ENCODE peak calls at places on chromosome 11, in five cellular contexts. D is A549; P is CD4-positive, alpha-beta memory T cell; Y is AG09319; U is H7. S is an unnamed sample.
A peak's percentile ranks its signal among the peaks of the same experiment; 100 is the strongest.

GRCh38 chr11:117597083-117597482 is 199.9 kb downstream of the DSCAML1 start:
- DNase-seq in U (peak; percentile 80), P (peak; percentile 15), Y (no peak), D (peak; percentile 38), S (peak; percentile 76)

GRCh38 chr11:77129841-77130756 is 2.1 kb downstream of the MYO7A start:
- DNase-seq in Y (no peak), D (no peak), P (no peak), U (no peak), S (no peak)

GRCh38 chr11:37988031-37988430 is 1390.0 kb upstream of the RAG2 start:
- DNase-seq in Y (peak; percentile 63), D (no peak), P (no peak), U (no peak), S (no peak)

GRCh38 chr11:99766816-99767215 is 746.1 kb downstream of the CNTN5 start:
- DNase-seq in D (no peak), Y (no peak), P (no peak), U (no peak), S (peak; percentile 7)

GRCh38 chr11:73317373-73317772 is 9.3 kb downstream of the ARHGEF17 start:
- DNase-seq in D (no peak), P (no peak), Y (no peak), U (no peak), S (no peak)

GRCh38 chr11:116062526-116063171 is 558.4 kb upstream of the CADM1 start:
- DNase-seq in D (no peak), P (no peak), U (no peak), Y (no peak), S (no peak)

GRCh38 chr11:88475991-88476418 is 138.5 kb upstream of the CTSC start:
- DNase-seq in U (no peak), D (no peak), P (no peak), Y (no peak), S (no peak)

GRCh38 chr11:125190549-125190948 is 26.0 kb downstream of the PKNOX2 start:
- DNase-seq in P (no peak), U (peak; percentile 56), D (no peak), Y (no peak), S (no peak)

GRCh38 chr11:68373810-68374501 is 61.6 kb downstream of the LRP5 start:
- DNase-seq in U (no peak), P (no peak), Y (no peak), D (no peak), S (no peak)

GRCh38 chr11:66810576-66811185 is 32.6 kb upstream of the RCE1 start:
- DNase-seq in P (no peak), Y (no peak), D (no peak), U (peak; percentile 16), S (peak; percentile 33)

S was measured in mesendoderm.